ENCODE peak calls at places on chromosomes 11 and 22, in five cellular contexts. One of them, this sample, is unnamed.

GRCh38 chr11:118643995-118644345 is 35.5 kb downstream of the TREH start:
- DNase-seq in GM19239: no peak
- DNase-seq in activated CD4-positive, alpha-beta T cell treated with anti-CD3 and anti-CD28 coated beads for 36 hours: no peak
- DNase-seq in neuronal stem cell: no peak
- DNase-seq in fibroblast of lung: no peak
- DNase-seq in this sample: no peak

GRCh38 chr22:19645391-19645790 is 68.9 kb upstream of the SEPTIN5 start:
- DNase-seq in GM19239: no peak
- DNase-seq in fibroblast of lung: no peak
- DNase-seq in neuronal stem cell: no peak
- DNase-seq in activated CD4-positive, alpha-beta T cell treated with anti-CD3 and anti-CD28 coated beads for 36 hours: no peak
- DNase-seq in this sample: no peak

GRCh38 chr11:68610452-68611116 is 73.8 kb upstream of the GAL start:
- DNase-seq in fibroblast of lung: peak
- DNase-seq in GM19239: no peak
- DNase-seq in neuronal stem cell: no peak
- DNase-seq in activated CD4-positive, alpha-beta T cell treated with anti-CD3 and anti-CD28 coated beads for 36 hours: no peak
- DNase-seq in this sample: no peak

GRCh38 chr11:35524780-35525179 is 636 bp downstream of the PAMR1 start:
- DNase-seq in neuronal stem cell: no peak
- DNase-seq in fibroblast of lung: peak
- DNase-seq in GM19239: no peak
- DNase-seq in activated CD4-positive, alpha-beta T cell treated with anti-CD3 and anti-CD28 coated beads for 36 hours: no peak
- DNase-seq in this sample: no peak

GRCh38 chr22:19959587-19960490 is 18.2 kb upstream of the TXNRD2 start:
- DNase-seq in activated CD4-positive, alpha-beta T cell treated with anti-CD3 and anti-CD28 coated beads for 36 hours: peak
- DNase-seq in neuronal stem cell: no peak
- DNase-seq in fibroblast of lung: no peak
- DNase-seq in GM19239: no peak
- DNase-seq in this sample: no peak

GRCh38 chr11:102843474-102843873 is at the start of gene MMP3:
- DNase-seq in activated CD4-positive, alpha-beta T cell treated with anti-CD3 and anti-CD28 coated beads for 36 hours: no peak
- DNase-seq in GM19239: no peak
- DNase-seq in neuronal stem cell: no peak
- DNase-seq in fibroblast of lung: no peak
- DNase-seq in this sample: no peak

GRCh38 chr11:78733031-78733430 is 158.4 kb upstream of the NARS2 start:
- DNase-seq in GM19239: no peak
- DNase-seq in fibroblast of lung: no peak
- DNase-seq in neuronal stem cell: no peak
- DNase-seq in activated CD4-positive, alpha-beta T cell treated with anti-CD3 and anti-CD28 coated beads for 36 hours: no peak
- DNase-seq in this sample: no peak

GRCh38 chr22:26320469-26320868 is 108.6 kb upstream of the ASPHD2 start:
- DNase-seq in GM19239: no peak
- DNase-seq in fibroblast of lung: no peak
- DNase-seq in neuronal stem cell: no peak
- DNase-seq in activated CD4-positive, alpha-beta T cell treated with anti-CD3 and anti-CD28 coated beads for 36 hours: no peak
- DNase-seq in this sample: no peak

GRCh38 chr11:16792426-16792825 is 54.0 kb downstream of the C11orf58 start:
- DNase-seq in fibroblast of lung: no peak
- DNase-seq in activated CD4-positive, alpha-beta T cell treated with anti-CD3 and anti-CD28 coated beads for 36 hours: no peak
- DNase-seq in neuronal stem cell: no peak
- DNase-seq in GM19239: no peak
- DNase-seq in this sample: no peak

GRCh38 chr11:35139883-35140282 is 912 bp downstream of the CD44 start:
- DNase-seq in neuronal stem cell: no peak
- DNase-seq in fibroblast of lung: peak
- DNase-seq in activated CD4-positive, alpha-beta T cell treated with anti-CD3 and anti-CD28 coated beads for 36 hours: no peak
- DNase-seq in GM19239: no peak
- DNase-seq in this sample: no peak

GRCh38 chr11:71298761-71299181 is 46.4 kb upstream of the SHANK2 start:
- DNase-seq in GM19239: no peak
- DNase-seq in neuronal stem cell: no peak
- DNase-seq in fibroblast of lung: no peak
- DNase-seq in activated CD4-positive, alpha-beta T cell treated with anti-CD3 and anti-CD28 coated beads for 36 hours: no peak
- DNase-seq in this sample: peak

GRCh38 chr11:84648413-84648812 is 978.7 kb downstream of the DLG2 start:
- DNase-seq in GM19239: no peak
- DNase-seq in activated CD4-positive, alpha-beta T cell treated with anti-CD3 and anti-CD28 coated beads for 36 hours: no peak
- DNase-seq in neuronal stem cell: peak
- DNase-seq in fibroblast of lung: no peak
- DNase-seq in this sample: no peak

GRCh38 chr11:33701831-33702230 is 1.2 kb upstream of the C11orf91 start:
- DNase-seq in fibroblast of lung: peak
- DNase-seq in GM19239: no peak
- DNase-seq in neuronal stem cell: no peak
- DNase-seq in activated CD4-positive, alpha-beta T cell treated with anti-CD3 and anti-CD28 coated beads for 36 hours: no peak
- DNase-seq in this sample: no peak

GRCh38 chr11:64429970-64430369 is 71.0 kb downstream of the RPS6KA4 start:
- DNase-seq in neuronal stem cell: no peak
- DNase-seq in fibroblast of lung: no peak
- DNase-seq in GM19239: no peak
- DNase-seq in activated CD4-positive, alpha-beta T cell treated with anti-CD3 and anti-CD28 coated beads for 36 hours: no peak
- DNase-seq in this sample: no peak

GRCh38 chr11:22169833-22170232 is 23.1 kb upstream of the ANO5 start:
- DNase-seq in fibroblast of lung: no peak
- DNase-seq in activated CD4-positive, alpha-beta T cell treated with anti-CD3 and anti-CD28 coated beads for 36 hours: no peak
- DNase-seq in neuronal stem cell: no peak
- DNase-seq in GM19239: no peak
- DNase-seq in this sample: no peak

GRCh38 chr11:96465537-96465936 is 75.7 kb downstream of the JRKL start:
- DNase-seq in GM19239: no peak
- DNase-seq in activated CD4-positive, alpha-beta T cell treated with anti-CD3 and anti-CD28 coated beads for 36 hours: no peak
- DNase-seq in fibroblast of lung: no peak
- DNase-seq in neuronal stem cell: no peak
- DNase-seq in this sample: no peak

GRCh38 chr11:66878554-66878953 is 21.7 kb downstream of the LRFN4 start:
- DNase-seq in neuronal stem cell: no peak
- DNase-seq in fibroblast of lung: peak
- DNase-seq in GM19239: no peak
- DNase-seq in activated CD4-positive, alpha-beta T cell treated with anti-CD3 and anti-CD28 coated beads for 36 hours: no peak
- DNase-seq in this sample: no peak

GRCh38 chr11:119676461-119677020 is 52.5 kb downstream of the NECTIN1 start:
- DNase-seq in neuronal stem cell: no peak
- DNase-seq in GM19239: no peak
- DNase-seq in fibroblast of lung: peak
- DNase-seq in activated CD4-positive, alpha-beta T cell treated with anti-CD3 and anti-CD28 coated beads for 36 hours: no peak
- DNase-seq in this sample: no peak

GRCh38 chr22:28983788-28984441 is 77.7 kb downstream of the C22orf31 start:
- DNase-seq in neuronal stem cell: no peak
- DNase-seq in GM19239: no peak
- DNase-seq in activated CD4-positive, alpha-beta T cell treated with anti-CD3 and anti-CD28 coated beads for 36 hours: no peak
- DNase-seq in fibroblast of lung: peak
- DNase-seq in this sample: no peak

GRCh38 chr11:134371436-134372185 is 39.8 kb downstream of the GLB1L2 start:
- DNase-seq in activated CD4-positive, alpha-beta T cell treated with anti-CD3 and anti-CD28 coated beads for 36 hours: no peak
- DNase-seq in neuronal stem cell: no peak
- DNase-seq in fibroblast of lung: no peak
- DNase-seq in GM19239: no peak
- DNase-seq in this sample: no peak

GRCh38 chr22:49320714-49321476 is 506.8 kb downstream of the BRD1 start:
- DNase-seq in fibroblast of lung: no peak
- DNase-seq in neuronal stem cell: no peak
- DNase-seq in GM19239: no peak
- DNase-seq in activated CD4-positive, alpha-beta T cell treated with anti-CD3 and anti-CD28 coated beads for 36 hours: no peak
- DNase-seq in this sample: no peak

GRCh38 chr22:50714150-50714549 is 23.9 kb upstream of the ACR start:
- DNase-seq in fibroblast of lung: no peak
- DNase-seq in GM19239: no peak
- DNase-seq in neuronal stem cell: no peak
- DNase-seq in activated CD4-positive, alpha-beta T cell treated with anti-CD3 and anti-CD28 coated beads for 36 hours: no peak
- DNase-seq in this sample: no peak

GRCh38 chr11:118640332-118641154 is 33.1 kb downstream of the PHLDB1 start:
- DNase-seq in fibroblast of lung: no peak
- DNase-seq in neuronal stem cell: no peak
- DNase-seq in activated CD4-positive, alpha-beta T cell treated with anti-CD3 and anti-CD28 coated beads for 36 hours: no peak
- DNase-seq in GM19239: no peak
- DNase-seq in this sample: no peak

GRCh38 chr11:20158597-20159257 is 1.5 kb downstream of the DBX1 start:
- DNase-seq in GM19239: no peak
- DNase-seq in neuronal stem cell: peak
- DNase-seq in activated CD4-positive, alpha-beta T cell treated with anti-CD3 and anti-CD28 coated beads for 36 hours: peak
- DNase-seq in fibroblast of lung: peak
- DNase-seq in this sample: no peak

GRCh38 chr11:61598886-61599868 is 18.3 kb upstream of the SYT7 start:
- DNase-seq in neuronal stem cell: no peak
- DNase-seq in fibroblast of lung: peak
- DNase-seq in GM19239: no peak
- DNase-seq in activated CD4-positive, alpha-beta T cell treated with anti-CD3 and anti-CD28 coated beads for 36 hours: no peak
- DNase-seq in this sample: no peak

GRCh38 chr22:35434061-35434750 is 34.3 kb downstream of the MCM5 start:
- DNase-seq in neuronal stem cell: no peak
- DNase-seq in fibroblast of lung: no peak
- DNase-seq in GM19239: no peak
- DNase-seq in activated CD4-positive, alpha-beta T cell treated with anti-CD3 and anti-CD28 coated beads for 36 hours: no peak
- DNase-seq in this sample: no peak

GRCh38 chr11:6315811-6316425 is 4.4 kb downstream of the CAVIN3 start:
- DNase-seq in fibroblast of lung: peak
- DNase-seq in GM19239: peak
- DNase-seq in activated CD4-positive, alpha-beta T cell treated with anti-CD3 and anti-CD28 coated beads for 36 hours: peak
- DNase-seq in neuronal stem cell: peak
- DNase-seq in this sample: peak

GRCh38 chr11:111531687-111532364 is 8.7 kb upstream of the LAYN start:
- DNase-seq in neuronal stem cell: no peak
- DNase-seq in activated CD4-positive, alpha-beta T cell treated with anti-CD3 and anti-CD28 coated beads for 36 hours: peak
- DNase-seq in fibroblast of lung: peak
- DNase-seq in GM19239: no peak
- DNase-seq in this sample: no peak

GRCh38 chr11:62186195-62186594 is 3.8 kb upstream of the SCGB1D1 start:
- DNase-seq in activated CD4-positive, alpha-beta T cell treated with anti-CD3 and anti-CD28 coated beads for 36 hours: no peak
- DNase-seq in GM19239: no peak
- DNase-seq in neuronal stem cell: no peak
- DNase-seq in fibroblast of lung: no peak
- DNase-seq in this sample: no peak

GRCh38 chr11:36818410-36818809 is 220.4 kb upstream of the RAG2 start:
- DNase-seq in neuronal stem cell: no peak
- DNase-seq in GM19239: no peak
- DNase-seq in fibroblast of lung: no peak
- DNase-seq in activated CD4-positive, alpha-beta T cell treated with anti-CD3 and anti-CD28 coated beads for 36 hours: peak
- DNase-seq in this sample: no peak

GRCh38 chr11:32088117-32088941 is 2.5 kb upstream of the RCN1 start:
- DNase-seq in GM19239: no peak
- DNase-seq in activated CD4-positive, alpha-beta T cell treated with anti-CD3 and anti-CD28 coated beads for 36 hours: peak
- DNase-seq in fibroblast of lung: peak
- DNase-seq in neuronal stem cell: no peak
- DNase-seq in this sample: peak

GRCh38 chr11:86664930-86665329 is 7.5 kb downstream of the ME3 start:
- DNase-seq in GM19239: no peak
- DNase-seq in fibroblast of lung: no peak
- DNase-seq in activated CD4-positive, alpha-beta T cell treated with anti-CD3 and anti-CD28 coated beads for 36 hours: no peak
- DNase-seq in neuronal stem cell: no peak
- DNase-seq in this sample: no peak

GRCh38 chr11:102879801-102880200 is 5.0 kb upstream of the MMP12 start:
- DNase-seq in fibroblast of lung: no peak
- DNase-seq in activated CD4-positive, alpha-beta T cell treated with anti-CD3 and anti-CD28 coated beads for 36 hours: peak
- DNase-seq in neuronal stem cell: no peak
- DNase-seq in GM19239: no peak
- DNase-seq in this sample: no peak

GRCh38 chr11:17865765-17866428 is 131.3 kb downstream of the KCNC1 start:
- DNase-seq in activated CD4-positive, alpha-beta T cell treated with anti-CD3 and anti-CD28 coated beads for 36 hours: no peak
- DNase-seq in neuronal stem cell: no peak
- DNase-seq in GM19239: no peak
- DNase-seq in fibroblast of lung: peak
- DNase-seq in this sample: no peak

GRCh38 chr11:9851366-9851765 is 187.5 kb downstream of the SWAP70 start:
- DNase-seq in activated CD4-positive, alpha-beta T cell treated with anti-CD3 and anti-CD28 coated beads for 36 hours: no peak
- DNase-seq in fibroblast of lung: no peak
- DNase-seq in GM19239: no peak
- DNase-seq in neuronal stem cell: no peak
- DNase-seq in this sample: no peak

GRCh38 chr11:70326365-70326803 is 55.9 kb downstream of the PPFIA1 start:
- DNase-seq in GM19239: no peak
- DNase-seq in neuronal stem cell: no peak
- DNase-seq in activated CD4-positive, alpha-beta T cell treated with anti-CD3 and anti-CD28 coated beads for 36 hours: no peak
- DNase-seq in fibroblast of lung: peak
- DNase-seq in this sample: peak

GRCh38 chr11:61336171-61336935 is 3.3 kb downstream of the TKFC start:
- DNase-seq in fibroblast of lung: peak
- DNase-seq in GM19239: peak
- DNase-seq in activated CD4-positive, alpha-beta T cell treated with anti-CD3 and anti-CD28 coated beads for 36 hours: peak
- DNase-seq in neuronal stem cell: peak
- DNase-seq in this sample: peak

GRCh38 chr22:39493759-39494158 is 8.3 kb upstream of the MIEF1 start:
- DNase-seq in neuronal stem cell: no peak
- DNase-seq in fibroblast of lung: peak
- DNase-seq in activated CD4-positive, alpha-beta T cell treated with anti-CD3 and anti-CD28 coated beads for 36 hours: no peak
- DNase-seq in GM19239: no peak
- DNase-seq in this sample: no peak

This sample was measured in colonic mucosa.